ENCODE peak calls at places on chromosomes 7 and 10, in seven cellular contexts. I is NCI-H1417; X is activated naive CD4-positive, alpha-beta T cell treated with Interleukin-2 at 50 U/mL for 16 hours; J is GM12892; F is MM.1S; U is AG08395; T is heart right ventricle. Z is an unnamed sample.

GRCh38 chr10:31147220-31147608 is 115.5 kb upstream of the ZNF438 start:
- DNase-seq in J (no peak), F (no peak), T (no peak), I (no peak), X (no peak), U (peak; percentile 76), Z (no peak)

GRCh38 chr7:41855798-41856197 is 152.9 kb upstream of the INHBA start:
- DNase-seq in J (no peak), X (no peak), F (no peak), T (no peak), U (no peak), I (no peak), Z (no peak)

GRCh38 chr7:81111781-81112540 is 193.1 kb upstream of the SEMA3C start:
- DNase-seq in F (no peak), J (no peak), I (no peak), T (no peak), X (no peak), U (no peak), Z (no peak)

GRCh38 chr7:149238051-149238450 is 1.4 kb upstream of the ZNF212 start:
- DNase-seq in J (no peak), I (no peak), X (no peak), T (no peak), F (no peak), U (no peak), Z (no peak)

GRCh38 chr7:143299840-143300239 is 11.7 kb downstream of the CASP2 start:
- DNase-seq in X (peak; percentile 66), F (peak; percentile 40), I (no peak), T (no peak), J (no peak), U (no peak), Z (peak; percentile 58)

GRCh38 chr10:23886355-23886754 is 322.6 kb upstream of the KIAA1217 start:
- DNase-seq in X (no peak), T (no peak), J (no peak), F (no peak), I (no peak), U (no peak), Z (no peak)

GRCh38 chr10:133309720-133310398 is 1.1 kb downstream of the ZNF511 start:
- DNase-seq in J (no peak), I (peak; percentile 37), T (no peak), F (no peak), U (no peak), X (no peak), Z (no peak)

GRCh38 chr7:91557789-91558396 is 293.7 kb downstream of the FZD1 start:
- DNase-seq in T (no peak), X (no peak), I (no peak), U (peak; percentile 40), J (no peak), F (no peak), Z (no peak)

GRCh38 chr10:91597397-91597881 is 35.4 kb downstream of the PPP1R3C start:
- DNase-seq in J (no peak), I (peak; percentile 24), X (no peak), T (no peak), F (no peak), U (no peak), Z (no peak)

GRCh38 chr7:5406957-5407930 is 16.4 kb downstream of the TNRC18 start:
- DNase-seq in J (no peak), T (no peak), F (no peak), X (no peak), I (no peak), U (no peak), Z (no peak)

GRCh38 chr7:40329601-40330153 is 194.9 kb downstream of the SUGCT start:
- DNase-seq in U (peak; percentile 77), T (no peak), J (no peak), I (peak; percentile 15), X (no peak), F (peak; percentile 60), Z (no peak)

GRCh38 chr10:51934373-51934772 is 235.0 kb upstream of the CSTF2T start:
- DNase-seq in X (no peak), U (no peak), F (no peak), I (no peak), J (no peak), T (no peak), Z (no peak)

GRCh38 chr7:95686109-95686508 is 86.2 kb upstream of the DYNC1I1 start:
- DNase-seq in T (peak; percentile 40), F (peak; percentile 67), X (no peak), J (no peak), I (peak; percentile 47), U (peak; percentile 52), Z (no peak)

GRCh38 chr10:101140084-101140949 is 9.2 kb downstream of the TLX1 start:
- DNase-seq in F (no peak), J (no peak), I (no peak), U (no peak), T (no peak), X (no peak), Z (no peak)

GRCh38 chr7:118079369-118079768 is 104.6 kb upstream of the LSM8 start:
- DNase-seq in I (no peak), X (no peak), T (no peak), J (no peak), U (no peak), F (no peak), Z (no peak)

GRCh38 chr7:22399091-22399490 is 42.1 kb upstream of the RAPGEF5 start:
- DNase-seq in I (no peak), U (no peak), J (no peak), F (no peak), X (no peak), T (no peak), Z (no peak)

GRCh38 chr7:156897673-156898072 is 4.7 kb upstream of the LMBR1 start:
- DNase-seq in J (no peak), T (no peak), U (peak; percentile 26), I (no peak), X (no peak), F (no peak), Z (no peak)

GRCh38 chr10:84366041-84366440 is 37.7 kb downstream of the CCSER2 start:
- DNase-seq in J (no peak), F (no peak), I (no peak), X (no peak), T (no peak), U (no peak), Z (no peak)

GRCh38 chr10:47405829-47406547 is 21.9 kb upstream of the ZNF488 start:
- DNase-seq in I (no peak), X (no peak), F (no peak), U (no peak), J (no peak), T (no peak), Z (no peak)

GRCh38 chr7:88566174-88566729 is 193.2 kb upstream of the ZNF804B start:
- DNase-seq in J (no peak), I (peak; percentile 29), F (no peak), X (no peak), U (no peak), T (no peak), Z (no peak)

GRCh38 chr7:129169705-129170319 is 18.6 kb upstream of the SMO start:
- DNase-seq in T (no peak), X (peak; percentile 9), F (no peak), U (no peak), J (no peak), I (no peak), Z (peak; percentile 33)

GRCh38 chr7:139875821-139876241 is 46.8 kb downstream of the TBXAS1 start:
- DNase-seq in I (no peak), X (no peak), U (no peak), T (no peak), F (no peak), J (no peak), Z (no peak)